ENCODE peak calls at places on chromosomes 4 and X, in four cellular contexts. P, K, U and Y are unnamed samples.

GRCh38 chr4:17562157-17562556 is 14.8 kb upstream of the LAP3 start:
- DNase-seq in P (no peak), K (no peak), U (no peak), Y (no peak)

GRCh38 chrX:46456125-46456922 is 88.9 kb downstream of the ZNF674 start:
- DNase-seq in P (no peak), K (peak; percentile 3), U (no peak), Y (no peak)

GRCh38 chrX:139692908-139693307 is 15.1 kb downstream of the MCF2 start:
- DNase-seq in P (no peak), K (no peak), U (no peak), Y (no peak)

GRCh38 chr4:174855043-174855442 is 26.0 kb upstream of the GLRA3 start:
- DNase-seq in P (no peak), K (no peak), U (no peak), Y (no peak)

GRCh38 chr4:123856689-123857545 is 460.3 kb downstream of the SPRY1 start:
- DNase-seq in P (no peak), K (peak; percentile 69), U (no peak), Y (peak; percentile 38)

GRCh38 chrX:57595381-57595811 is 3.6 kb downstream of the ZXDB start:
- DNase-seq in P (no peak), K (peak; percentile 80), U (no peak), Y (peak; percentile 66)

GRCh38 chr4:120902925-120903324 is 19.6 kb downstream of the PRDM5 start:
- DNase-seq in P (no peak), K (peak; percentile 16), U (no peak), Y (no peak)

GRCh38 chrX:12721042-12721441 is 70.2 kb upstream of the PRPS2 start:
- DNase-seq in P (no peak), K (no peak), U (no peak), Y (no peak)

GRCh38 chr4:138494931-138495330 is 252.8 kb upstream of the SLC7A11 start:
- DNase-seq in P (no peak), K (peak; percentile 71), U (no peak), Y (peak; percentile 20)

GRCh38 chrX:11954196-11954595 is 184.1 kb upstream of the FRMPD4 start:
- DNase-seq in P (no peak), K (no peak), U (no peak), Y (no peak)

GRCh38 chr4:123418486-123418931 is 21.9 kb downstream of the SPRY1 start:
- DNase-seq in P (no peak), K (peak; percentile 95), U (no peak), Y (peak; percentile 85)

GRCh38 chrX:110208092-110208491 is 109.8 kb downstream of the AMMECR1 start:
- DNase-seq in P (no peak), K (no peak), U (no peak), Y (no peak)

GRCh38 chr4:134906404-134907023 is 704.9 kb upstream of the PABPC4L start:
- DNase-seq in P (no peak), K (peak; percentile 22), U (no peak), Y (peak; percentile 30)

GRCh38 chr4:20416800-20417199 is 165.1 kb downstream of the SLIT2 start:
- DNase-seq in P (no peak), K (no peak), U (no peak), Y (no peak)

GRCh38 chr4:14965071-14965470 is 37.2 kb upstream of the CPEB2 start:
- DNase-seq in P (no peak), K (no peak), U (no peak), Y (no peak)

GRCh38 chr4:78754872-78755271 is 21.3 kb upstream of the BMP2K start:
- DNase-seq in P (no peak), K (no peak), U (no peak), Y (no peak)

GRCh38 chr4:53490965-53491622 is 100.2 kb downstream of the LNX1 start:
- DNase-seq in P (peak; percentile 19), K (peak; percentile 96), U (no peak), Y (peak; percentile 82)

GRCh38 chr4:183912585-183912984 is 7.5 kb downstream of the STOX2 start:
- DNase-seq in P (no peak), K (no peak), U (no peak), Y (no peak)

GRCh38 chr4:55336138-55337034 is 9.7 kb upstream of the SRD5A3 start:
- DNase-seq in P (no peak), K (no peak), U (no peak), Y (no peak)

GRCh38 chr4:13151178-13151577 is 333.0 kb downstream of the RAB28 start:
- DNase-seq in P (no peak), K (no peak), U (no peak), Y (no peak)

GRCh38 chrX:46645614-46646013 is 72.0 kb downstream of the CHST7 start:
- DNase-seq in P (no peak), K (no peak), U (no peak), Y (no peak)

GRCh38 chr4:85475631-85476233 is 782 bp downstream of the ARHGAP24 start:
- DNase-seq in P (no peak), K (peak; percentile 65), U (no peak), Y (peak; percentile 26)

GRCh38 chrX:13432776-13433605 is 113.1 kb upstream of the ATXN3L start:
- DNase-seq in P (no peak), K (peak; percentile 81), U (no peak), Y (peak; percentile 56)

GRCh38 chrX:40735318-40736169 is at the start of gene MED14:
- DNase-seq in P (peak; percentile 79), K (peak; percentile 87), U (peak; percentile 67), Y (peak; percentile 70)
- TF ChIP-seq CTCF in P (no peak), K (peak; percentile 55), U (peak; percentile 39), Y (peak; percentile 71)

DNA sequence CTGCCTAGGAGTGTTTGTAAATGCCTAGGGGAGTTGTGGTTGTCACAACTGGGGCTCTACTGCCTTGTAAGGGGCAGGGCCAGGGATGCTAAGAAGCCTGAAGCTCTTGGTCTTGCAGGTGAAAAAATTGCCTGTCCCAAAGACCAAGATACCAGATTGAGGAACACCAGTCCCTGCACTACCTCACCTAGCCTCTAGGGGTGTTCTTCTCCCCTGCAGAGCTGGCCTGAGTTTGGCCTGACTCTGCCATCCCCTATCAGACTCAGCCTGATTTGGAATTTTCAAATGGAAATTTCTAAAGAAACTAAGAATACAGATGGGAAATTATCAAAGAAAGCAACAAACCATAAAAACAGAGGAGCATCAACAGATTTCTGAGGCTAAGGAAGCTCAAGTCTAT is 90.4 kb downstream of the ZC4H2 start:
- DNase-seq in P (no peak), K (no peak), U (no peak), Y (no peak)
- TF ChIP-seq CTCF in P (peak; percentile 1), K (peak; percentile 10), U (no peak), Y (peak; percentile 23)

GRCh38 chrX:106481341-106481740 is 130.4 kb upstream of the RADX start:
- DNase-seq in P (peak; percentile 16), K (peak; percentile 59), U (peak; percentile 33), Y (peak; percentile 44)
- TF ChIP-seq CTCF in P (peak; percentile 56), K (peak; percentile 68), U (peak; percentile 28), Y (peak; percentile 84)

GRCh38 chr4:156858071-156858470 is 113.5 kb downstream of the PDGFC start:
- DNase-seq in P (no peak), K (no peak), U (no peak), Y (no peak)
- TF ChIP-seq CTCF in P (no peak), K (no peak), U (no peak), Y (no peak)

DNA sequence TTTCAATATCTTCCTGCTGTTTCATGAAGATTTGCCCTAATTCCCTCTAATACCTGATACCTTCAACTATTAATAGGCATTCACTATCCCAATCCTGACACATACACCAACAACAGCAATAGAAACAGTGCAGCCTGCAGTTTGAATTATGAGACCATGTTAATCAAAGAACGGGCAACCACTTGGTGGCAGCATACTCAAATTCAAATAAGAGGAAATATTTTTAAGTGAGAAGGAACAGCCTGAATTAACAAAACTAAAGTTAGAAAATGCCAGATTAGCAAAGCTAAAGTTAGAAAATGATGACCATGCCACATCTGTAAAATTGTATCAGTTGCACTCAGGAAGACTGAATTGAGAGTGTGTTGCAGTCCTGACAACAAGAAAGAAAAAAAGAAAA is 204.9 kb downstream of the SMARCA1 start:
- DNase-seq in P (no peak), K (peak; percentile 43), U (no peak), Y (peak; percentile 5)
- TF ChIP-seq CTCF in P (no peak), K (peak; percentile 46), U (no peak), Y (peak; percentile 71)

GRCh38 chrX:103248553-103248952 is 6.4 kb downstream of the TCEAL8 start:
- DNase-seq in P (peak; percentile 6), K (peak; percentile 49), U (no peak), Y (no peak)
- TF ChIP-seq CTCF in P (peak; percentile 5), K (peak; percentile 46), U (no peak), Y (peak; percentile 63)

DNA sequence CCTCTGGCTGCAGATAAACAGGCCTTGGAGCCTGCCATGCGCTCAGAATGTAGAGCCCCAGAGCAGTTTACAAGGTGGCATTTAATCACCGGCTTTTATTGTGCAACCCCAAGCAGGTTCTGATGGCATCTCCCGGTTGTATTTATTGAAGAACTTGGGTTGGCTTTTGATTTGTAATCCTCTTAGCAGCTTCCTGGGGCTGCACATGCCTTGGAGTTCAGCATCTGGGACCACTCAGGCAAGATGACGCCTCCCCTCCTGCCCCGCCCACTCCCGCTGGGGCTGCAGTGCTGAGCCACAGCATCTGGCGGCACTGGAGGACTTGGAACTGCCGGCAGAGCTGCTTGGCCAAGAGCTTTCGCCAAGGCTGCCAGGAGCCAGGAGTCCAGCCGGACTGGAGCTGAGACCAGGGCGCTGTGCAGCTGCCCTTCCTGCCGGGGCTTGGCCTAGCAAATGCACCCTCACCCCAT is 5.3 kb downstream of the HTRA3 start:
- DNase-seq in P (no peak), K (peak; percentile 95), U (no peak), Y (peak; percentile 92)
- TF ChIP-seq CTCF in P (no peak), K (peak; percentile 75), U (no peak), Y (peak; percentile 66)

DNA sequence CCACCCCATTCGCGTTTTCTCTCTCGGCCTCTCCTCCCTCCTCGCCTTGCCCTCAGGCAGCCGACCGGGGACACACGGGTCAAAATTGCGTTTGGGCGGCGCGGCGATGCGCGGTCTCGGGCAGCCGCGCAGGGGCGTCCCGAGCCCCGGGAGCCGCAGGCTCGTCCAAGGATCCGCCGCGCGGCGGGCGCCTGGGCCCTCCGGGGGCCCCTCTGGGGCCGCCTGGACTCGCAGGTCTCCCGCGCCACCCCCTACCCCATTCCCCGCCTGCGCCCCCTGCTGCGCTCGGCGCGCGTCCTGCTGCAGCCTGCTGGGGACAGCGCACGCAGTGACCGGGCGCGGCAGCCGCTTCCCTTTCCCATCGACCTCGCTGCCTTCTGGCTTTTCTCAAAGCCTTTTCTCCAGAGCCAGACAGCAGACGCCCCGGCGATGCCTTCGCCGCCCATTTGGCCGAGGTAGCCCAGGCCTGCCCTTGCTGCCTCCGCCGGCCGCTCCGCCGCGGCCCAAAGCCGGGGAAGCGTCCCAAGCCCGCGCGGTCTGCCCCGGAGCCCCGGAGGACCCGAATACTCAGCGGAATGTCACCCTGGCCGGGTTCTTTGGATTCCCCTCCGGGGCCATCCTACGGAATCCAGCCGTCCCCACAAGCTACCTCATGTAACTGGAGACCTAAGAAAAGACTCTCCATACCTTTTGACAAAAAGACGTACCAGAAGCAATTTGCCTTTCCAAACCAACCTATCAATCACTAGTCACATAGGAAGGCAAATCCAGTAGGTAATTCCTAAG is 16.5 kb downstream of the POU4F2 start:
- DNase-seq in P (no peak), K (peak; percentile 8), U (no peak), Y (no peak)
- TF ChIP-seq CTCF in P (no peak), K (no peak), U (no peak), Y (peak; percentile 42)

GRCh38 chr4:76886214-76886613 is 11.7 kb downstream of the SOWAHB start:
- DNase-seq in P (no peak), K (no peak), U (no peak), Y (no peak)
- TF ChIP-seq CTCF in P (no peak), K (no peak), U (no peak), Y (no peak)

GRCh38 chrX:53294024-53294648 is 12.8 kb upstream of the IQSEC2 start:
- DNase-seq in P (no peak), K (peak; percentile 45), U (no peak), Y (no peak)
- TF ChIP-seq CTCF in P (no peak), K (peak; percentile 51), U (no peak), Y (peak; percentile 52)